ENCODE peak calls at places on chromosomes 12 and 14, in nine cellular contexts. One of them, this sample, is unnamed.

GRCh38 chr12:65885716-65886115 is 61.4 kb downstream of the HMGA2 start:
- DNase-seq in HCT116: no peak
- DNase-seq in kidney: no peak
- DNase-seq in foreskin fibroblast: no peak
- DNase-seq in stimulated activated naive CD4-positive, alpha-beta T cell treated with Interleukin-2 at 50 U/mL for 16 hours: no peak
- DNase-seq in glutamatergic neuron: no peak
- DNase-seq in activated T-cell treated with anti-CD3 and anti-CD28 coated beads, Interleukin-2, amount 50 U/mL, for 48 hours: no peak
- DNase-seq in mesendoderm: no peak
- DNase-seq in Right ventricle myocardium superior: no peak
- DNase-seq in this sample: no peak

GRCh38 chr14:104026024-104026423 is 59.5 kb upstream of the ASPG start:
- DNase-seq in stimulated activated naive CD4-positive, alpha-beta T cell treated with Interleukin-2 at 50 U/mL for 16 hours: no peak
- DNase-seq in Right ventricle myocardium superior: no peak
- DNase-seq in foreskin fibroblast: no peak
- DNase-seq in activated T-cell treated with anti-CD3 and anti-CD28 coated beads, Interleukin-2, amount 50 U/mL, for 48 hours: no peak
- DNase-seq in glutamatergic neuron: no peak
- DNase-seq in kidney: no peak
- DNase-seq in mesendoderm: peak; percentile 34
- DNase-seq in HCT116: no peak
- DNase-seq in this sample: no peak

GRCh38 chr14:61140872-61141271 is 140.3 kb downstream of the TMEM30B start:
- DNase-seq in Right ventricle myocardium superior: no peak
- DNase-seq in mesendoderm: no peak
- DNase-seq in activated T-cell treated with anti-CD3 and anti-CD28 coated beads, Interleukin-2, amount 50 U/mL, for 48 hours: no peak
- DNase-seq in glutamatergic neuron: no peak
- DNase-seq in kidney: no peak
- DNase-seq in HCT116: peak; percentile 29
- DNase-seq in foreskin fibroblast: peak; percentile 84
- DNase-seq in stimulated activated naive CD4-positive, alpha-beta T cell treated with Interleukin-2 at 50 U/mL for 16 hours: no peak
- DNase-seq in this sample: no peak

GRCh38 chr12:102407776-102408486 is 72.4 kb downstream of the IGF1 start:
- DNase-seq in Right ventricle myocardium superior: no peak
- DNase-seq in mesendoderm: no peak
- DNase-seq in stimulated activated naive CD4-positive, alpha-beta T cell treated with Interleukin-2 at 50 U/mL for 16 hours: no peak
- DNase-seq in HCT116: no peak
- DNase-seq in activated T-cell treated with anti-CD3 and anti-CD28 coated beads, Interleukin-2, amount 50 U/mL, for 48 hours: no peak
- DNase-seq in kidney: no peak
- DNase-seq in foreskin fibroblast: peak; percentile 24
- DNase-seq in glutamatergic neuron: no peak
- DNase-seq in this sample: no peak

GRCh38 chr12:41442905-41443304 is 254.8 kb downstream of the PDZRN4 start:
- DNase-seq in activated T-cell treated with anti-CD3 and anti-CD28 coated beads, Interleukin-2, amount 50 U/mL, for 48 hours: no peak
- DNase-seq in Right ventricle myocardium superior: no peak
- DNase-seq in mesendoderm: no peak
- DNase-seq in HCT116: no peak
- DNase-seq in glutamatergic neuron: no peak
- DNase-seq in kidney: no peak
- DNase-seq in foreskin fibroblast: no peak
- DNase-seq in stimulated activated naive CD4-positive, alpha-beta T cell treated with Interleukin-2 at 50 U/mL for 16 hours: no peak
- DNase-seq in this sample: no peak

GRCh38 chr14:64196668-64197411 is 97.3 kb downstream of the ESR2 start:
- DNase-seq in HCT116: no peak
- DNase-seq in glutamatergic neuron: peak; percentile 82
- DNase-seq in Right ventricle myocardium superior: peak; percentile 70
- DNase-seq in mesendoderm: peak; percentile 83
- DNase-seq in foreskin fibroblast: peak; percentile 36
- DNase-seq in kidney: no peak
- DNase-seq in stimulated activated naive CD4-positive, alpha-beta T cell treated with Interleukin-2 at 50 U/mL for 16 hours: no peak
- DNase-seq in activated T-cell treated with anti-CD3 and anti-CD28 coated beads, Interleukin-2, amount 50 U/mL, for 48 hours: no peak
- DNase-seq in this sample: peak; percentile 90

GRCh38 chr14:87992720-87993484 is at the start of gene GALC:
- DNase-seq in activated T-cell treated with anti-CD3 and anti-CD28 coated beads, Interleukin-2, amount 50 U/mL, for 48 hours: peak; percentile 97
- DNase-seq in stimulated activated naive CD4-positive, alpha-beta T cell treated with Interleukin-2 at 50 U/mL for 16 hours: peak; percentile 98
- DNase-seq in foreskin fibroblast: peak; percentile 87
- DNase-seq in mesendoderm: peak; percentile 96
- DNase-seq in glutamatergic neuron: peak; percentile 97
- DNase-seq in HCT116: no peak
- DNase-seq in Right ventricle myocardium superior: peak; percentile 98
- DNase-seq in kidney: peak; percentile 99
- DNase-seq in this sample: peak; percentile 98

GRCh38 chr12:130688027-130688778 is 27.9 kb downstream of the RIMBP2 start:
- DNase-seq in foreskin fibroblast: no peak
- DNase-seq in stimulated activated naive CD4-positive, alpha-beta T cell treated with Interleukin-2 at 50 U/mL for 16 hours: no peak
- DNase-seq in activated T-cell treated with anti-CD3 and anti-CD28 coated beads, Interleukin-2, amount 50 U/mL, for 48 hours: no peak
- DNase-seq in mesendoderm: no peak
- DNase-seq in glutamatergic neuron: no peak
- DNase-seq in Right ventricle myocardium superior: no peak
- DNase-seq in kidney: peak; percentile 65
- DNase-seq in HCT116: no peak
- DNase-seq in this sample: no peak

GRCh38 chr12:122427403-122427802 is 4.9 kb upstream of the CLIP1 start:
- DNase-seq in activated T-cell treated with anti-CD3 and anti-CD28 coated beads, Interleukin-2, amount 50 U/mL, for 48 hours: no peak
- DNase-seq in kidney: no peak
- DNase-seq in Right ventricle myocardium superior: no peak
- DNase-seq in stimulated activated naive CD4-positive, alpha-beta T cell treated with Interleukin-2 at 50 U/mL for 16 hours: no peak
- DNase-seq in HCT116: no peak
- DNase-seq in foreskin fibroblast: no peak
- DNase-seq in mesendoderm: no peak
- DNase-seq in glutamatergic neuron: no peak
- DNase-seq in this sample: no peak

GRCh38 chr12:84986586-84986985 is 49.5 kb downstream of the TSPAN19 start:
- DNase-seq in mesendoderm: no peak
- DNase-seq in Right ventricle myocardium superior: no peak
- DNase-seq in stimulated activated naive CD4-positive, alpha-beta T cell treated with Interleukin-2 at 50 U/mL for 16 hours: no peak
- DNase-seq in activated T-cell treated with anti-CD3 and anti-CD28 coated beads, Interleukin-2, amount 50 U/mL, for 48 hours: no peak
- DNase-seq in HCT116: no peak
- DNase-seq in kidney: no peak
- DNase-seq in glutamatergic neuron: no peak
- DNase-seq in foreskin fibroblast: no peak
- DNase-seq in this sample: no peak

GRCh38 chr12:53997324-53998173 is 2.4 kb upstream of the HOXC9 start:
- DNase-seq in stimulated activated naive CD4-positive, alpha-beta T cell treated with Interleukin-2 at 50 U/mL for 16 hours: no peak
- DNase-seq in HCT116: no peak
- DNase-seq in mesendoderm: no peak
- DNase-seq in activated T-cell treated with anti-CD3 and anti-CD28 coated beads, Interleukin-2, amount 50 U/mL, for 48 hours: no peak
- DNase-seq in glutamatergic neuron: peak; percentile 40
- DNase-seq in Right ventricle myocardium superior: no peak
- DNase-seq in kidney: peak; percentile 82
- DNase-seq in foreskin fibroblast: no peak
- DNase-seq in this sample: no peak

GRCh38 chr12:29133680-29134079 is 15.4 kb upstream of the FAR2 start:
- DNase-seq in Right ventricle myocardium superior: no peak
- DNase-seq in HCT116: no peak
- DNase-seq in stimulated activated naive CD4-positive, alpha-beta T cell treated with Interleukin-2 at 50 U/mL for 16 hours: no peak
- DNase-seq in foreskin fibroblast: no peak
- DNase-seq in activated T-cell treated with anti-CD3 and anti-CD28 coated beads, Interleukin-2, amount 50 U/mL, for 48 hours: no peak
- DNase-seq in glutamatergic neuron: no peak
- DNase-seq in mesendoderm: no peak
- DNase-seq in kidney: no peak
- DNase-seq in this sample: no peak

GRCh38 chr12:84480803-84481202 is 431.8 kb downstream of the SLC6A15 start:
- DNase-seq in kidney: no peak
- DNase-seq in HCT116: no peak
- DNase-seq in glutamatergic neuron: no peak
- DNase-seq in activated T-cell treated with anti-CD3 and anti-CD28 coated beads, Interleukin-2, amount 50 U/mL, for 48 hours: no peak
- DNase-seq in stimulated activated naive CD4-positive, alpha-beta T cell treated with Interleukin-2 at 50 U/mL for 16 hours: no peak
- DNase-seq in foreskin fibroblast: no peak
- DNase-seq in mesendoderm: no peak
- DNase-seq in Right ventricle myocardium superior: no peak
- DNase-seq in this sample: no peak

GRCh38 chr12:22541496-22541895 is 2.8 kb downstream of the C2CD5 start:
- DNase-seq in Right ventricle myocardium superior: no peak
- DNase-seq in glutamatergic neuron: no peak
- DNase-seq in kidney: no peak
- DNase-seq in mesendoderm: no peak
- DNase-seq in stimulated activated naive CD4-positive, alpha-beta T cell treated with Interleukin-2 at 50 U/mL for 16 hours: no peak
- DNase-seq in HCT116: no peak
- DNase-seq in foreskin fibroblast: no peak
- DNase-seq in activated T-cell treated with anti-CD3 and anti-CD28 coated beads, Interleukin-2, amount 50 U/mL, for 48 hours: no peak
- DNase-seq in this sample: no peak

GRCh38 chr12:45475594-45475993 is 253.9 kb upstream of the ARID2 start:
- DNase-seq in mesendoderm: no peak
- DNase-seq in foreskin fibroblast: no peak
- DNase-seq in Right ventricle myocardium superior: no peak
- DNase-seq in stimulated activated naive CD4-positive, alpha-beta T cell treated with Interleukin-2 at 50 U/mL for 16 hours: no peak
- DNase-seq in glutamatergic neuron: no peak
- DNase-seq in activated T-cell treated with anti-CD3 and anti-CD28 coated beads, Interleukin-2, amount 50 U/mL, for 48 hours: no peak
- DNase-seq in kidney: no peak
- DNase-seq in HCT116: no peak
- DNase-seq in this sample: no peak

GRCh38 chr12:114685869-114686268 is 1.9 kb upstream of the TBX3 start:
- DNase-seq in mesendoderm: peak; percentile 92
- DNase-seq in HCT116: no peak
- DNase-seq in glutamatergic neuron: no peak
- DNase-seq in Right ventricle myocardium superior: no peak
- DNase-seq in activated T-cell treated with anti-CD3 and anti-CD28 coated beads, Interleukin-2, amount 50 U/mL, for 48 hours: no peak
- DNase-seq in foreskin fibroblast: no peak
- DNase-seq in stimulated activated naive CD4-positive, alpha-beta T cell treated with Interleukin-2 at 50 U/mL for 16 hours: no peak
- DNase-seq in kidney: peak; percentile 38
- DNase-seq in this sample: no peak

GRCh38 chr12:7130791-7131501 is 775 bp downstream of the CLSTN3 start:
- DNase-seq in HCT116: no peak
- DNase-seq in mesendoderm: peak; percentile 79
- DNase-seq in glutamatergic neuron: peak; percentile 74
- DNase-seq in activated T-cell treated with anti-CD3 and anti-CD28 coated beads, Interleukin-2, amount 50 U/mL, for 48 hours: peak; percentile 64
- DNase-seq in stimulated activated naive CD4-positive, alpha-beta T cell treated with Interleukin-2 at 50 U/mL for 16 hours: peak; percentile 42
- DNase-seq in foreskin fibroblast: no peak
- DNase-seq in Right ventricle myocardium superior: peak; percentile 72
- DNase-seq in kidney: peak; percentile 90
- DNase-seq in this sample: peak; percentile 80

GRCh38 chr12:25151476-25151875 is 43.5 kb downstream of the DNAI7 start:
- DNase-seq in foreskin fibroblast: peak; percentile 98
- DNase-seq in stimulated activated naive CD4-positive, alpha-beta T cell treated with Interleukin-2 at 50 U/mL for 16 hours: no peak
- DNase-seq in kidney: peak; percentile 59
- DNase-seq in HCT116: no peak
- DNase-seq in mesendoderm: peak; percentile 67
- DNase-seq in glutamatergic neuron: no peak
- DNase-seq in activated T-cell treated with anti-CD3 and anti-CD28 coated beads, Interleukin-2, amount 50 U/mL, for 48 hours: no peak
- DNase-seq in Right ventricle myocardium superior: no peak
- DNase-seq in this sample: no peak

GRCh38 chr12:88944403-88944802 is 364.1 kb upstream of the KITLG start:
- DNase-seq in activated T-cell treated with anti-CD3 and anti-CD28 coated beads, Interleukin-2, amount 50 U/mL, for 48 hours: no peak
- DNase-seq in kidney: no peak
- DNase-seq in HCT116: peak; percentile 71
- DNase-seq in Right ventricle myocardium superior: no peak
- DNase-seq in mesendoderm: no peak
- DNase-seq in glutamatergic neuron: no peak
- DNase-seq in foreskin fibroblast: peak; percentile 29
- DNase-seq in stimulated activated naive CD4-positive, alpha-beta T cell treated with Interleukin-2 at 50 U/mL for 16 hours: no peak
- DNase-seq in this sample: no peak

GRCh38 chr12:3097186-3097804 is 20.1 kb downstream of the TSPAN9 start:
- DNase-seq in HCT116: no peak
- DNase-seq in Right ventricle myocardium superior: peak; percentile 84
- DNase-seq in mesendoderm: peak; percentile 59
- DNase-seq in activated T-cell treated with anti-CD3 and anti-CD28 coated beads, Interleukin-2, amount 50 U/mL, for 48 hours: no peak
- DNase-seq in foreskin fibroblast: no peak
- DNase-seq in glutamatergic neuron: no peak
- DNase-seq in kidney: peak; percentile 95
- DNase-seq in stimulated activated naive CD4-positive, alpha-beta T cell treated with Interleukin-2 at 50 U/mL for 16 hours: no peak
- DNase-seq in this sample: peak; percentile 74

GRCh38 chr14:54117401-54117800 is 160.8 kb upstream of the BMP4 start:
- DNase-seq in mesendoderm: no peak
- DNase-seq in stimulated activated naive CD4-positive, alpha-beta T cell treated with Interleukin-2 at 50 U/mL for 16 hours: no peak
- DNase-seq in activated T-cell treated with anti-CD3 and anti-CD28 coated beads, Interleukin-2, amount 50 U/mL, for 48 hours: no peak
- DNase-seq in HCT116: no peak
- DNase-seq in Right ventricle myocardium superior: no peak
- DNase-seq in foreskin fibroblast: no peak
- DNase-seq in kidney: no peak
- DNase-seq in glutamatergic neuron: no peak
- DNase-seq in this sample: no peak

GRCh38 chr12:54166543-54167499 is 22.0 kb downstream of the SMUG1 start:
- DNase-seq in HCT116: no peak
- DNase-seq in glutamatergic neuron: no peak
- DNase-seq in stimulated activated naive CD4-positive, alpha-beta T cell treated with Interleukin-2 at 50 U/mL for 16 hours: no peak
- DNase-seq in activated T-cell treated with anti-CD3 and anti-CD28 coated beads, Interleukin-2, amount 50 U/mL, for 48 hours: no peak
- DNase-seq in foreskin fibroblast: no peak
- DNase-seq in kidney: peak; percentile 72
- DNase-seq in mesendoderm: no peak
- DNase-seq in Right ventricle myocardium superior: no peak
- DNase-seq in this sample: no peak

This sample was measured in upper lobe of right lung.